ENCODE peak calls at places on chromosomes 13 and 19, in four cellular contexts. T is uterus, F is IMR-90, V is H54. Z is an unnamed sample.

GRCh38 chr19:56177564-56178243 is 1.9 kb downstream of the GALP start:
- DNase-seq in T (no peak), F (no peak), V (no peak), Z (no peak)

GRCh38 chr19:54337858-54338230 is 1.1 kb downstream of the LILRA4 start:
- DNase-seq in F (no peak), T (no peak), V (no peak), Z (no peak)

GRCh38 chr13:32446778-32447465 is 19.0 kb upstream of the N4BP2L1 start:
- DNase-seq in T (no peak), V (no peak), F (no peak), Z (no peak)

GRCh38 chr19:49843265-49843664 is 7.7 kb upstream of the PTOV1 start:
- DNase-seq in F (no peak), T (no peak), V (no peak), Z (no peak)

GRCh38 chr19:29702161-29702957 is 12.7 kb downstream of the C19orf12 start:
- DNase-seq in V (no peak), T (no peak), F (no peak), Z (no peak)

GRCh38 chr13:28743499-28744083 is 24.8 kb upstream of the SLC46A3 start:
- DNase-seq in T (no peak), F (no peak), V (no peak), Z (no peak)

GRCh38 chr13:94674609-94675348 is 37.6 kb downstream of the SOX21 start:
- DNase-seq in T (no peak), V (peak), F (peak), Z (peak)

GRCh38 chr19:28288850-28289249 is 924.1 kb downstream of the UQCRFS1 start:
- DNase-seq in V (no peak), F (no peak), T (no peak), Z (no peak)

GRCh38 chr19:50794074-50794777 is 4.0 kb downstream of the ACP4 start:
- DNase-seq in V (no peak), F (no peak), T (no peak), Z (peak)

GRCh38 chr13:71274923-71275593 is 591.9 kb downstream of the DACH1 start:
- DNase-seq in T (no peak), V (no peak), F (no peak), Z (no peak)

GRCh38 chr19:51507640-51508058 is 6.0 kb upstream of the SIGLEC12 start:
- DNase-seq in T (no peak), V (no peak), F (no peak), Z (no peak)

GRCh38 chr13:22428188-22428828 is 752.5 kb upstream of the SGCG start:
- DNase-seq in V (no peak), T (no peak), F (no peak), Z (no peak)

GRCh38 chr19:57105976-57106610 is 13.7 kb upstream of the USP29 start:
- DNase-seq in T (no peak), F (no peak), V (no peak), Z (no peak)

GRCh38 chr13:27401210-27401609 is 23.2 kb upstream of the GTF3A start:
- DNase-seq in V (no peak), T (no peak), F (no peak), Z (no peak)

GRCh38 chr13:113801289-113801961 is 42.4 kb downstream of the TMEM255B start:
- DNase-seq in T (no peak), F (no peak), V (no peak), Z (no peak)

GRCh38 chr13:50543767-50544166 is 299.7 kb downstream of the DLEU7 start:
- DNase-seq in V (no peak), F (peak), T (no peak), Z (no peak)

GRCh38 chr19:37227996-37228395 is 10.0 kb downstream of the ZNF383 start:
- DNase-seq in V (no peak), F (no peak), T (no peak), Z (no peak)

GRCh38 chr13:28953714-28954113 is 133.6 kb downstream of the MTUS2 start:
- DNase-seq in V (no peak), T (no peak), F (no peak), Z (no peak)

GRCh38 chr13:89951341-89951740 is 1396.1 kb upstream of the MIR17HG start:
- DNase-seq in T (no peak), F (no peak), V (no peak), Z (no peak)

GRCh38 chr19:35533201-35533821 is at the start of gene GAPDHS:
- DNase-seq in T (no peak), F (peak), V (no peak), Z (no peak)

GRCh38 chr13:37869506-37869755 is 141 bp downstream of the TRPC4 start:
- DNase-seq in T (no peak), V (no peak), F (no peak), Z (no peak)

GRCh38 chr13:98454389-98454881 is 122.5 kb downstream of the STK24 start:
- DNase-seq in F (peak), V (no peak), T (no peak), Z (no peak)

GRCh38 chr13:72120632-72121031 is 253.6 kb upstream of the DACH1 start:
- DNase-seq in F (no peak), V (no peak), T (no peak), Z (no peak)

GRCh38 chr13:113726961-113727411 is 32.0 kb upstream of the TMEM255B start:
- DNase-seq in V (peak), F (peak), T (no peak), Z (no peak)

GRCh38 chr13:41533676-41534075 is 76.3 kb downstream of the RGCC start:
- DNase-seq in V (no peak), F (no peak), T (no peak), Z (no peak)

GRCh38 chr13:33340631-33341030 is 55.1 kb upstream of the STARD13 start:
- DNase-seq in F (peak), V (no peak), T (no peak), Z (no peak)

GRCh38 chr13:67048793-67049150 is 181.4 kb downstream of the PCDH9 start:
- DNase-seq in F (peak), T (no peak), V (no peak), Z (no peak)

GRCh38 chr13:91346848-91347211 is 657 bp upstream of the MIR17HG start:
- DNase-seq in T (no peak), V (no peak), F (no peak), Z (no peak)

GRCh38 chr13:87677334-87678234 is 6.4 kb downstream of the SLITRK5 start:
- DNase-seq in F (no peak), V (peak), T (no peak), Z (no peak)

GRCh38 chr13:32978278-32978677 is 37.9 kb upstream of the KL start:
- DNase-seq in F (no peak), V (no peak), T (no peak), Z (no peak)

GRCh38 chr13:34346626-34347025 is 528.7 kb downstream of the RFC3 start:
- DNase-seq in T (no peak), F (no peak), V (no peak), Z (no peak)

GRCh38 chr19:50025794-50026549 is at the start of gene ZNF473:
- DNase-seq in F (peak), V (peak), T (peak), Z (peak)

GRCh38 chr19:54173951-54174817 is 1.2 kb upstream of the TMC4 start:
- DNase-seq in V (no peak), F (no peak), T (no peak), Z (no peak)

GRCh38 chr19:49506575-49507105 is 5.8 kb upstream of the FCGRT start:
- DNase-seq in T (no peak), F (no peak), V (peak), Z (peak)

GRCh38 chr19:53132231-53132991 is at the start of gene ZNF415:
- DNase-seq in T (peak), V (peak), F (peak), Z (peak)

GRCh38 chr19:14363203-14364097 is 17.8 kb upstream of the ADGRE5 start:
- DNase-seq in V (no peak), T (peak), F (peak), Z (no peak)

GRCh38 chr13:98143601-98144500 is 957 bp downstream of the FARP1 start:
- DNase-seq in V (peak), T (peak), F (peak), Z (no peak)

GRCh38 chr19:45975296-45975695 is 1.6 kb upstream of the NOVA2 start:
- DNase-seq in F (no peak), V (no peak), T (no peak), Z (no peak)

GRCh38 chr13:27203854-27204253 is 32.2 kb upstream of the USP12 start:
- DNase-seq in F (peak), T (no peak), V (no peak), Z (no peak)

GRCh38 chr19:41264581-41265375 is 606 bp downstream of the HNRNPUL1 start:
- DNase-seq in V (peak), T (peak), F (peak), Z (peak)
- TF ChIP-seq POLR2A in V (peak), T (no peak), F (peak), Z (peak)

GRCh38 chr13:35672611-35673010 is 196.1 kb upstream of the MAB21L1 start:
- DNase-seq in V (no peak), T (no peak), F (peak), Z (no peak)
- TF ChIP-seq POLR2A in V (no peak), T (no peak), F (no peak), Z (no peak)

GRCh38 chr19:2148482-2149135 is 2.8 kb downstream of the AP3D1 start:
- DNase-seq in F (no peak), V (no peak), T (no peak), Z (no peak)

GRCh38 chr19:2150794-2151338 is 500 bp downstream of the AP3D1 start:
- DNase-seq in T (peak), V (no peak), F (no peak), Z (peak)

GRCh38 chr19:2149980-2150793 is 1.2 kb downstream of the AP3D1 start:
- DNase-seq in T (no peak), F (peak), V (no peak), Z (no peak)

GRCh38 chr19:2154587-2155075 is 3.3 kb upstream of the AP3D1 start:
- DNase-seq in F (peak), T (no peak), V (no peak), Z (no peak)

DNA sequence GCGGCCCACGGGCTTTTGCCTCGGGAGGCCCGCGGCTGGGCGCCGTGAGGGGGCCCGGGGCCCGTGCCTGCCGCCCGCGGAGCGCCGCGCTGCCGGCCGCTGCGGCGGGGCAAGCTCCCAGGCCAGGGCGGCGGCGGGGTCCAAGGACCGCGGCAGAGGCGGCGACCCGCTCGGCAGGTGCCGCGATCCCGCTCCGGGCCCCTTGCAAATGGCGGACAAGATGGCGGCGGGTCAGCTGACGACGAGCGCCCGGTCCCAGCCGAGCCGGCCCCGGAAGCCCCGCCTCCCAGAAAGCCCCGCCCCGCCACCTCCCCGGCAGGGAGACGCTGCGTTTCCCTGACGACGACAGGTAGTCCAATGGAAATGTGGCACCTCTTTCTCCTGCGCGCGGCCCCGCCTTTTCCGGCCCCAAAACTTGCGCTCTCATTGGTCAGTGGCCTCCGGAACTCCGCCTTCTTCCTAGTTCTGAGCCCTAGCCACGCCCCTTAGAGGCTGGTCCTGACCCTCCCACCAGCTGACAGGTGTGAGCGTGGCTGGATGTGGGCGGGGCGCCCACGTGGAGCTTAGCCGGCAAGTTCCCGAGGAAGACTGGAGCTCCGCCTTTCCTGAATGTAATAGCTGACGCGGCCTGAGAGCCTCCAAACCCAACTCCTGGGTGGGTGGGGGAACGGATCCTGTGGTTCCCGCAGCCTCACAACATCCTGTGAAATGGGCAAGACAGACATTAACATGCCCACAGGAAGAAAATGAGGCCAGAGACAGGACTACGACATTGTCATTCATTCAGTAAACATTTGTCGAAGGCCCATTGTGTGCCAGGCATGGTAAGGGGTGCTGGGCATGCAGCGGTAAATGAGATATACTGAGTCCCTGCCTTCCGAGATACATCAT is at the start of gene AP3D1:
- DNase-seq in V (peak), F (peak), T (peak), Z (peak)
- TF ChIP-seq POLR2A in V (peak), F (peak), T (peak), Z (no peak)

DNA sequence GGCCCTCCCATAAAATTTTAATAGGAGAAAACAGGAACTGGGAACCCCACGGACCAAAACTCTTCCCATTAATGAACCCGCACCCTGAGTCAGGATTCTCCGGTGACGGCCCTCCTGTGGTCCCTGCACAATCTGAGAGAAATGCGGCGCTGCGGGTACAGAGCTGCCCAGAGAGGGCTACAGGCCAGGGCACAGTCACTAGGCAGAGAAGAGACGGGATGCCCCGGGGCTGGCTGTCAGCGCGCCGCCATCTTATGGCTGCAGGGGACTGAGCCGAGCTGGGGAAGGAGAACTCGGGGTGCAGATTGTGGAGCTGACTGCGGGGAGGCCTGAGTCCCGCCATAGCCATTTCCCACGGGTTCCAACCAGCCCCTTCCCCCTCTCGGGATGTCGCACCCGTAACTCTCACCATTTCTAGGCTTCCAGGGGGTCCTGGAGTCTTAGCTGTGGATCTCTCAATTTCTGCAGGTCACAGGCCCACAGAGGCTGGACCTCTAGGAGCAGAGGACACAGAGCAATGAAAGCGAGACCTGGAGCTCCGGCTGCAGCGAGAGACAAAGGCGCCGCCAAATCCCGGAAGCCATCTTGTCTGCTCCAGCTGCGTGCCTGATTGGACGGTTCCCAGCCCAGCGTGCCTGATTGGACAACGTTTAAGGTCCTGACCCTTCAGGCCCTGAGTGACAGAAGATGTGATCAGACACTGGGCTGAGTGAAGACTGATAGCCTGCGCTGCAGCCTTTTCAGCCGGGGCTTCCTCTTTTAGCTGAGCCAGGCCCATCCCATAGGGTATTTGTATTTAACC is at the start of gene ZNF675:
- DNase-seq in V (peak), T (peak), F (peak), Z (peak)
- TF ChIP-seq POLR2A in V (peak), T (peak), F (peak), Z (peak)

GRCh38 chr19:633068-633785 is at the start of gene POLRMT:
- DNase-seq in V (peak), F (peak), T (peak), Z (peak)
- TF ChIP-seq POLR2A in V (peak), F (peak), T (no peak), Z (no peak)

GRCh38 chr19:3699071-3699740 is 1.1 kb downstream of the PIP5K1C start:
- DNase-seq in V (peak), T (peak), F (peak), Z (peak)
- TF ChIP-seq POLR2A in V (no peak), T (peak), F (no peak), Z (no peak)